ENCODE peak calls at places on chromosomes 11 and 22, in six cellular contexts. One of them, this sample, is unnamed.

GRCh38 chr22:40040927-40041326 is 46.2 kb downstream of the FAM83F start:
- DNase-seq in caudate nucleus: no peak
- DNase-seq in NCI-H2081: no peak
- DNase-seq in CD8-positive, alpha-beta T cell: no peak
- DNase-seq in cardiac muscle cell: peak
- DNase-seq in CD4-positive, CD25-positive, alpha-beta regulatory T cell: no peak
- DNase-seq in this sample: peak

GRCh38 chr11:83157755-83158473 is 983 bp downstream of the PCF11 start:
- DNase-seq in cardiac muscle cell: peak
- DNase-seq in CD8-positive, alpha-beta T cell: peak
- DNase-seq in caudate nucleus: peak
- DNase-seq in NCI-H2081: peak
- DNase-seq in CD4-positive, CD25-positive, alpha-beta regulatory T cell: peak
- DNase-seq in this sample: peak

GRCh38 chr11:67275606-67276409 is 9.5 kb downstream of the GRK2 start:
- DNase-seq in cardiac muscle cell: no peak
- DNase-seq in caudate nucleus: no peak
- DNase-seq in CD8-positive, alpha-beta T cell: no peak
- DNase-seq in NCI-H2081: no peak
- DNase-seq in CD4-positive, CD25-positive, alpha-beta regulatory T cell: no peak
- DNase-seq in this sample: no peak

GRCh38 chr22:23376256-23376655 is 195.9 kb downstream of the BCR start:
- DNase-seq in CD4-positive, CD25-positive, alpha-beta regulatory T cell: peak
- DNase-seq in CD8-positive, alpha-beta T cell: no peak
- DNase-seq in caudate nucleus: no peak
- DNase-seq in cardiac muscle cell: no peak
- DNase-seq in NCI-H2081: no peak
- DNase-seq in this sample: no peak

GRCh38 chr11:134464981-134465730 is 53.1 kb upstream of the B3GAT1 start:
- DNase-seq in cardiac muscle cell: no peak
- DNase-seq in CD4-positive, CD25-positive, alpha-beta regulatory T cell: no peak
- DNase-seq in CD8-positive, alpha-beta T cell: no peak
- DNase-seq in NCI-H2081: no peak
- DNase-seq in caudate nucleus: no peak
- DNase-seq in this sample: no peak

GRCh38 chr11:77042111-77042726 is 8.0 kb downstream of the B3GNT6 start:
- DNase-seq in cardiac muscle cell: no peak
- DNase-seq in caudate nucleus: no peak
- DNase-seq in NCI-H2081: no peak
- DNase-seq in CD4-positive, CD25-positive, alpha-beta regulatory T cell: no peak
- DNase-seq in CD8-positive, alpha-beta T cell: no peak
- DNase-seq in this sample: no peak

GRCh38 chr22:20408891-20409290 is 14.9 kb downstream of the ZNF74 start:
- DNase-seq in CD4-positive, CD25-positive, alpha-beta regulatory T cell: no peak
- DNase-seq in NCI-H2081: no peak
- DNase-seq in CD8-positive, alpha-beta T cell: no peak
- DNase-seq in caudate nucleus: no peak
- DNase-seq in cardiac muscle cell: no peak
- DNase-seq in this sample: no peak

GRCh38 chr22:49779226-49779625 is 48.4 kb downstream of the BRD1 start:
- DNase-seq in NCI-H2081: no peak
- DNase-seq in cardiac muscle cell: peak
- DNase-seq in caudate nucleus: no peak
- DNase-seq in CD4-positive, CD25-positive, alpha-beta regulatory T cell: no peak
- DNase-seq in CD8-positive, alpha-beta T cell: no peak
- DNase-seq in this sample: no peak

GRCh38 chr22:45930324-45930723 is 46.6 kb downstream of the WNT7B start:
- DNase-seq in CD8-positive, alpha-beta T cell: no peak
- DNase-seq in CD4-positive, CD25-positive, alpha-beta regulatory T cell: no peak
- DNase-seq in cardiac muscle cell: no peak
- DNase-seq in caudate nucleus: no peak
- DNase-seq in NCI-H2081: no peak
- DNase-seq in this sample: no peak

GRCh38 chr11:64583296-64584262 is 7.4 kb upstream of the SLC22A12 start:
- DNase-seq in cardiac muscle cell: no peak
- DNase-seq in CD8-positive, alpha-beta T cell: no peak
- DNase-seq in NCI-H2081: no peak
- DNase-seq in CD4-positive, CD25-positive, alpha-beta regulatory T cell: no peak
- DNase-seq in caudate nucleus: no peak
- DNase-seq in this sample: no peak

GRCh38 chr11:77705195-77705876 is 67.7 kb upstream of the CLNS1A start:
- DNase-seq in caudate nucleus: no peak
- DNase-seq in NCI-H2081: no peak
- DNase-seq in CD4-positive, CD25-positive, alpha-beta regulatory T cell: no peak
- DNase-seq in CD8-positive, alpha-beta T cell: no peak
- DNase-seq in cardiac muscle cell: no peak
- DNase-seq in this sample: no peak

GRCh38 chr22:24061124-24061684 is 50.1 kb downstream of the CABIN1 start:
- DNase-seq in caudate nucleus: no peak
- DNase-seq in CD8-positive, alpha-beta T cell: no peak
- DNase-seq in NCI-H2081: no peak
- DNase-seq in CD4-positive, CD25-positive, alpha-beta regulatory T cell: no peak
- DNase-seq in cardiac muscle cell: no peak
- DNase-seq in this sample: no peak

GRCh38 chr11:11822946-11823345 is 18.8 kb upstream of the USP47 start:
- DNase-seq in caudate nucleus: no peak
- DNase-seq in CD8-positive, alpha-beta T cell: no peak
- DNase-seq in cardiac muscle cell: no peak
- DNase-seq in NCI-H2081: no peak
- DNase-seq in CD4-positive, CD25-positive, alpha-beta regulatory T cell: no peak
- DNase-seq in this sample: no peak

GRCh38 chr22:46902998-46903916 is 140.8 kb downstream of the TBC1D22A start:
- DNase-seq in cardiac muscle cell: no peak
- DNase-seq in CD8-positive, alpha-beta T cell: no peak
- DNase-seq in caudate nucleus: no peak
- DNase-seq in NCI-H2081: no peak
- DNase-seq in CD4-positive, CD25-positive, alpha-beta regulatory T cell: no peak
- DNase-seq in this sample: no peak

GRCh38 chr11:132941024-132941646 is 591.2 kb downstream of the OPCML start:
- DNase-seq in cardiac muscle cell: peak
- DNase-seq in CD8-positive, alpha-beta T cell: no peak
- DNase-seq in caudate nucleus: no peak
- DNase-seq in NCI-H2081: peak
- DNase-seq in CD4-positive, CD25-positive, alpha-beta regulatory T cell: no peak
- DNase-seq in this sample: no peak

GRCh38 chr11:68903631-68904457 is at the start of the genes IGHMBP2 and MRPL21:
- DNase-seq in CD4-positive, CD25-positive, alpha-beta regulatory T cell: peak
- DNase-seq in cardiac muscle cell: peak
- DNase-seq in NCI-H2081: peak
- DNase-seq in CD8-positive, alpha-beta T cell: peak
- DNase-seq in caudate nucleus: peak
- DNase-seq in this sample: peak

GRCh38 chr11:7227724-7228123 is 24.0 kb upstream of the SYT9 start:
- DNase-seq in caudate nucleus: no peak
- DNase-seq in NCI-H2081: no peak
- DNase-seq in CD4-positive, CD25-positive, alpha-beta regulatory T cell: no peak
- DNase-seq in CD8-positive, alpha-beta T cell: no peak
- DNase-seq in cardiac muscle cell: no peak
- DNase-seq in this sample: no peak

GRCh38 chr11:62880231-62880802 is 379 bp upstream of the SLC3A2 start:
- DNase-seq in NCI-H2081: no peak
- DNase-seq in cardiac muscle cell: peak
- DNase-seq in caudate nucleus: no peak
- DNase-seq in CD4-positive, CD25-positive, alpha-beta regulatory T cell: no peak
- DNase-seq in CD8-positive, alpha-beta T cell: no peak
- DNase-seq in this sample: no peak

GRCh38 chr11:111308140-111308539 is 9.8 kb downstream of the POU2AF3 start:
- DNase-seq in CD8-positive, alpha-beta T cell: no peak
- DNase-seq in caudate nucleus: no peak
- DNase-seq in NCI-H2081: peak
- DNase-seq in cardiac muscle cell: no peak
- DNase-seq in CD4-positive, CD25-positive, alpha-beta regulatory T cell: no peak
- DNase-seq in this sample: no peak

GRCh38 chr11:20111871-20112270 is 48.4 kb downstream of the DBX1 start:
- DNase-seq in CD4-positive, CD25-positive, alpha-beta regulatory T cell: no peak
- DNase-seq in CD8-positive, alpha-beta T cell: no peak
- DNase-seq in caudate nucleus: no peak
- DNase-seq in NCI-H2081: no peak
- DNase-seq in cardiac muscle cell: no peak
- DNase-seq in this sample: no peak

GRCh38 chr11:17145972-17146371 is 61.8 kb downstream of the PIK3C2A start:
- DNase-seq in CD4-positive, CD25-positive, alpha-beta regulatory T cell: no peak
- DNase-seq in NCI-H2081: no peak
- DNase-seq in cardiac muscle cell: no peak
- DNase-seq in CD8-positive, alpha-beta T cell: no peak
- DNase-seq in caudate nucleus: no peak
- DNase-seq in this sample: no peak